ENCODE peak calls at places on chromosome 10, in ten cellular contexts. E is left ventricle myocardium inferior, H is tibial artery, B is adrenal gland, T is A673, R is upper lobe of left lung, X is GM23248, W is HCT116, D is right atrium auricular region, S is heart left ventricle. I is an unnamed sample. For H3K27me3 and H3K9me3, the result is how much of the 10 kb centered on the place peaks cover.

GRCh38 chr10:122030200-122030552 is 41.2 kb downstream of the TACC2 start:
- DNase-seq in E (no peak), H (no peak), B (no peak), T (no peak), R (no peak), X (no peak), W (no peak), D (no peak), S (no peak), I (no peak)

GRCh38 chr10:14608381-14609001 is 166.2 kb downstream of the FAM107B start:
- DNase-seq in E (no peak), H (no peak), B (no peak), T (no peak), R (no peak), X (no peak), W (no peak), D (no peak), S (peak), I (no peak)

GRCh38 chr10:12656518-12657142 is 307.3 kb downstream of the CAMK1D start:
- DNase-seq in E (no peak), H (no peak), B (no peak), T (peak), R (no peak), X (peak), W (peak), D (no peak), S (no peak), I (no peak)

GRCh38 chr10:70465278-70465677 is 13.3 kb upstream of the PALD1 start:
- DNase-seq in E (no peak), H (no peak), B (no peak), T (no peak), R (no peak), X (no peak), W (no peak), D (no peak), S (no peak), I (no peak)

GRCh38 chr10:10642741-10643280 is 374.9 kb upstream of the CELF2 start:
- DNase-seq in E (peak), H (peak), B (peak), T (no peak), R (peak), X (peak), W (no peak), D (peak), S (peak), I (no peak)

GRCh38 chr10:3180361-3180760 is 7.8 kb upstream of the PITRM1 start:
- DNase-seq in E (no peak), H (no peak), B (no peak), T (no peak), R (no peak), X (no peak), W (no peak), D (no peak), S (no peak), I (no peak)

GRCh38 chr10:98655512-98655911 is 208.8 kb upstream of the HPS1 start:
- DNase-seq in E (no peak), H (no peak), B (no peak), T (no peak), R (no peak), X (no peak), W (no peak), D (no peak), S (no peak), I (no peak)

GRCh38 chr10:110008518-110009339 is 945 bp downstream of the ADD3 start:
- DNase-seq in E (peak), H (no peak), B (peak), T (peak), R (no peak), X (peak), W (no peak), D (no peak), S (peak), I (peak)

GRCh38 chr10:68553138-68553537 is 7.0 kb upstream of the TET1 start:
- DNase-seq in E (no peak), H (no peak), B (no peak), T (no peak), R (no peak), X (no peak), W (no peak), D (no peak), S (no peak), I (no peak)

GRCh38 chr10:125093199-125093841 is 67.0 kb downstream of the CTBP2 start:
- DNase-seq in E (peak), H (peak), B (peak), T (no peak), R (no peak), X (peak), W (no peak), D (peak), S (peak), I (peak)

GRCh38 chr10:17742918-17743317 is 9.1 kb upstream of the TMEM236 start:
- DNase-seq in E (peak), H (peak), B (peak), T (peak), R (no peak), X (peak), W (peak), D (peak), S (peak), I (peak)

GRCh38 chr10:2980791-2981360 is 86.5 kb upstream of the PFKP start:
- DNase-seq in E (no peak), H (no peak), B (no peak), T (peak), R (no peak), X (peak), W (no peak), D (no peak), S (no peak), I (peak)

GRCh38 chr10:60192986-60193385 is 196.7 kb downstream of the ANK3 start:
- DNase-seq in E (no peak), H (no peak), B (no peak), T (peak), R (no peak), X (no peak), W (no peak), D (no peak), S (no peak), I (no peak)

GRCh38 chr10:72204296-72204695 is 11.5 kb upstream of the ANAPC16 start:
- DNase-seq in E (no peak), H (no peak), B (no peak), T (no peak), R (no peak), X (no peak), W (no peak), D (no peak), S (no peak), I (no peak)

GRCh38 chr10:108465871-108466641 is 1301.5 kb upstream of the SORCS1 start:
- DNase-seq in E (peak), H (no peak), B (no peak), T (peak), R (peak), X (peak), W (no peak), D (no peak), S (peak), I (peak)

DNA sequence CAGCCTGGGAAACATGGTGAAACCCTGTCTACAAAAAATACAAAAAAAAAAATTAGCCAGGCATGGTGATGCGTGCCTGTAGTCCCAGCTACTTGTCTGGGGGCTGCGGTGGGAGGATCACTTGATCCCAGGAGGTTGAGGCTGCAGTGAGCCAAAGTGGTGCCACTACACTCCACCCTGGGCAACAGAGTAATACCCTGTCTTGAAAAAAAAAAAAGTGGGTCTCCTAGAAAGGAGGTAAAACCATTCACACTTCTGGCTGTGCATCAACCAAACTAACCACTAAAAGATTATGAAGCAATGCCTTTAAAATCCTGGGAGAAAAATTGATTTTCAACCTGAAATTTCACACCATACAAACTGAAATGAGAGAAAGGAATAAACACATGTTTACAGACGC is 35.4 kb upstream of the C10orf71 start:
- DNase-seq in E (no peak), H (no peak), B (no peak), T (no peak), R (no peak), X (no peak), W (no peak), D (no peak), S (no peak), I (no peak)
- H3K27me3 ChIP-seq in E (under half), H (under half), B (under half), T (under half), R (under half), X (under half), W (under half), D (under half), S (under half), I (under half)

GRCh38 chr10:132333386-132333785 is 1.4 kb downstream of the LRRC27 start:
- DNase-seq in E (no peak), H (peak), B (no peak), T (no peak), R (no peak), X (no peak), W (no peak), D (no peak), S (no peak), I (no peak)

GRCh38 chr10:132335189-132336063 is 3.4 kb downstream of the LRRC27 start:
- DNase-seq in E (no peak), H (peak), B (peak), T (peak), R (no peak), X (no peak), W (no peak), D (no peak), S (peak), I (no peak)

GRCh38 chr10:132336064-132336746 is 4.2 kb downstream of the LRRC27 start:
- DNase-seq in E (no peak), H (peak), B (peak), T (no peak), R (no peak), X (peak), W (no peak), D (no peak), S (no peak), I (no peak)

GRCh38 chr10:132337019-132337418 is 5.0 kb downstream of the LRRC27 start:
- DNase-seq in E (no peak), H (peak), B (no peak), T (no peak), R (no peak), X (peak), W (no peak), D (no peak), S (no peak), I (no peak)

GRCh38 chr10:132334883-132335188 is 2.8 kb downstream of the LRRC27 start:
- DNase-seq in E (no peak), H (no peak), B (no peak), T (no peak), R (no peak), X (no peak), W (no peak), D (no peak), S (no peak), I (no peak)
- H3K4me3 ChIP-seq in E (no peak), H (no peak), B (no peak), T (no peak), R (no peak), X (no peak), W (no peak), D (no peak), S (no peak), I (no peak)

GRCh38 chr10:81502677-81503359 is 372.2 kb upstream of the NRG3 start:
- DNase-seq in E (no peak), H (no peak), B (no peak), T (no peak), R (peak), X (no peak), W (no peak), D (no peak), S (peak), I (no peak)
- H3K9me3 ChIP-seq in E (under half), H (under half), B (under half), T (under half), R (under half), X (under half), W (under half), D (under half), S (under half), I (under half)

GRCh38 chr10:92291610-92291859 is 568 bp downstream of the MARCHF5 start:
- DNase-seq in E (no peak), H (no peak), B (peak), T (no peak), R (no peak), X (no peak), W (no peak), D (no peak), S (no peak), I (peak)
- H3K27me3 ChIP-seq in E (under half), H (under half), B (under half), T (under half), R (under half), X (under half), W (under half), D (under half), S (under half), I (under half)

DNA sequence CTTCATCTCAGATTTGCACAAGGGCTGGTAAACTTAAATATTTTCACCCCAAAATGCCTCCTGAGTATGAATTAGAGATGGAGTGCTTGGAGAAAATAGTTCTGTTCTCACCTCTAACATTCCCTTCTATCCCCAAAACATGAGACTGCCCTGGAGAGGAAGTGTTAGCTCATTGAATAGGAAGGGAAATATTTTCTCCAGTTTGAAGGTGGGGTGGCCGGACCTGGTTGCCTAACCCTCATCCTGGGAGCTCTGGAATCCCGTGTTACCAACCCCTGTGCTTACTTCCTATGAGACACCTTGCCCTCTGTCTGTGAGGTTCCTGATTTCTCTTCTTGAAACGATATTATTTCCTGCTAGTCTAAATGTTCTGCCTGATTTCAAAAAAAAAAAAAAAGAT is 782 bp downstream of the IFIT2 start:
- DNase-seq in E (no peak), H (no peak), B (no peak), T (no peak), R (no peak), X (peak), W (no peak), D (no peak), S (no peak), I (no peak)
- H3K4me3 ChIP-seq in E (peak), H (peak), B (peak), T (no peak), R (no peak), X (peak), W (no peak), D (peak), S (peak), I (peak)

GRCh38 chr10:130551676-130552075 is 415.5 kb downstream of the GLRX3 start:
- DNase-seq in E (no peak), H (no peak), B (no peak), T (no peak), R (no peak), X (no peak), W (no peak), D (peak), S (no peak), I (no peak)
- H3K9me3 ChIP-seq in E (under half), H (under half), B (under half), T (under half), R (under half), X (under half), W (under half), D (under half), S (under half), I (under half)